ENCODE peak calls at places on chromosome 9, in four cellular contexts. One of them, this sample, is unnamed.

GRCh38 chr9:37496020-37496419 is 10.3 kb downstream of the POLR1E start:
- DNase-seq in body of pancreas: no peak
- DNase-seq in heart right ventricle: no peak
- DNase-seq in mesenchymal stem cell: no peak
- DNase-seq in this sample: no peak

GRCh38 chr9:123607987-123608565 is 252.1 kb downstream of the CRB2 start:
- DNase-seq in mesenchymal stem cell: no peak
- DNase-seq in heart right ventricle: no peak
- DNase-seq in body of pancreas: no peak
- DNase-seq in this sample: no peak

GRCh38 chr9:26357803-26358339 is 534.7 kb downstream of the CAAP1 start:
- DNase-seq in body of pancreas: no peak
- DNase-seq in heart right ventricle: no peak
- DNase-seq in mesenchymal stem cell: no peak
- DNase-seq in this sample: no peak

GRCh38 chr9:92295827-92296258 is 2.3 kb upstream of the IARS1 start:
- DNase-seq in mesenchymal stem cell: peak; percentile 5
- DNase-seq in body of pancreas: no peak
- DNase-seq in heart right ventricle: no peak
- DNase-seq in this sample: no peak

GRCh38 chr9:120628207-120628924 is 48.4 kb upstream of the CDK5RAP2 start:
- DNase-seq in heart right ventricle: no peak
- DNase-seq in mesenchymal stem cell: no peak
- DNase-seq in body of pancreas: no peak
- DNase-seq in this sample: no peak

GRCh38 chr9:131608469-131609115 is 63.3 kb downstream of the PRRT1B start:
- DNase-seq in heart right ventricle: peak; percentile 59
- DNase-seq in body of pancreas: peak; percentile 80
- DNase-seq in mesenchymal stem cell: peak; percentile 86
- DNase-seq in this sample: no peak

GRCh38 chr9:137519553-137519952 is 30.6 kb downstream of the PNPLA7 start:
- DNase-seq in body of pancreas: no peak
- DNase-seq in heart right ventricle: no peak
- DNase-seq in mesenchymal stem cell: no peak
- DNase-seq in this sample: no peak

GRCh38 chr9:87567566-87567965 is 69.9 kb downstream of the DAPK1 start:
- DNase-seq in mesenchymal stem cell: no peak
- DNase-seq in heart right ventricle: no peak
- DNase-seq in body of pancreas: no peak
- DNase-seq in this sample: no peak

GRCh38 chr9:20570086-20570485 is 52.2 kb downstream of the MLLT3 start:
- DNase-seq in heart right ventricle: no peak
- DNase-seq in mesenchymal stem cell: peak; percentile 65
- DNase-seq in body of pancreas: no peak
- DNase-seq in this sample: no peak

GRCh38 chr9:118108971-118109370 is 404.8 kb downstream of the TLR4 start:
- DNase-seq in heart right ventricle: no peak
- DNase-seq in mesenchymal stem cell: no peak
- DNase-seq in body of pancreas: no peak
- DNase-seq in this sample: no peak

GRCh38 chr9:19788152-19788551 is 685 bp downstream of the SLC24A2 start:
- DNase-seq in heart right ventricle: no peak
- DNase-seq in mesenchymal stem cell: no peak
- DNase-seq in body of pancreas: no peak
- DNase-seq in this sample: no peak

GRCh38 chr9:126371007-126371870 is 44.6 kb downstream of the MVB12B start:
- DNase-seq in heart right ventricle: no peak
- DNase-seq in body of pancreas: no peak
- DNase-seq in mesenchymal stem cell: no peak
- DNase-seq in this sample: no peak

GRCh38 chr9:99660191-99660636 is 161.5 kb upstream of the NR4A3 start:
- DNase-seq in mesenchymal stem cell: no peak
- DNase-seq in body of pancreas: peak; percentile 34
- DNase-seq in heart right ventricle: no peak
- DNase-seq in this sample: no peak

GRCh38 chr9:103601287-103601686 is 492.8 kb upstream of the SMC2 start:
- DNase-seq in body of pancreas: no peak
- DNase-seq in heart right ventricle: no peak
- DNase-seq in mesenchymal stem cell: no peak
- DNase-seq in this sample: no peak

GRCh38 chr9:3012245-3012644 is 168.3 kb upstream of the PUM3 start:
- DNase-seq in heart right ventricle: no peak
- DNase-seq in mesenchymal stem cell: no peak
- DNase-seq in body of pancreas: no peak
- DNase-seq in this sample: no peak

GRCh38 chr9:107340920-107341632 is 58.0 kb downstream of the RAD23B start:
- DNase-seq in mesenchymal stem cell: peak; percentile 68
- DNase-seq in heart right ventricle: peak; percentile 80
- DNase-seq in body of pancreas: peak; percentile 81
- DNase-seq in this sample: peak; percentile 67

GRCh38 chr9:108477538-108478006 is 378.2 kb downstream of the ACTL7B start:
- DNase-seq in mesenchymal stem cell: peak; percentile 87
- DNase-seq in body of pancreas: no peak
- DNase-seq in heart right ventricle: no peak
- DNase-seq in this sample: no peak

GRCh38 chr9:127817881-127818434 is 15.3 kb downstream of the FPGS start:
- DNase-seq in heart right ventricle: no peak
- DNase-seq in body of pancreas: no peak
- DNase-seq in mesenchymal stem cell: no peak
- DNase-seq in this sample: no peak

GRCh38 chr9:85142461-85143401 is 473.2 kb downstream of the NTRK2 start:
- DNase-seq in mesenchymal stem cell: peak; percentile 7
- DNase-seq in body of pancreas: no peak
- DNase-seq in heart right ventricle: peak; percentile 15
- DNase-seq in this sample: peak; percentile 33

GRCh38 chr9:109108318-109108717 is 11.4 kb downstream of the TMEM245 start:
- DNase-seq in mesenchymal stem cell: peak; percentile 69
- DNase-seq in heart right ventricle: no peak
- DNase-seq in body of pancreas: no peak
- DNase-seq in this sample: no peak

GRCh38 chr9:129464972-129465833 is 155.7 kb downstream of the C9orf50 start:
- DNase-seq in heart right ventricle: peak; percentile 38
- DNase-seq in body of pancreas: no peak
- DNase-seq in mesenchymal stem cell: peak; percentile 41
- DNase-seq in this sample: no peak

GRCh38 chr9:76894198-76894597 is 11.7 kb downstream of the PRUNE2 start:
- DNase-seq in heart right ventricle: no peak
- DNase-seq in body of pancreas: no peak
- DNase-seq in mesenchymal stem cell: no peak
- DNase-seq in this sample: no peak

GRCh38 chr9:74562611-74563010 is 65.5 kb downstream of the RORB start:
- DNase-seq in heart right ventricle: no peak
- DNase-seq in body of pancreas: no peak
- DNase-seq in mesenchymal stem cell: no peak
- DNase-seq in this sample: no peak

GRCh38 chr9:37300620-37301368 is 121.7 kb upstream of the GRHPR start:
- DNase-seq in body of pancreas: no peak
- DNase-seq in heart right ventricle: no peak
- DNase-seq in mesenchymal stem cell: peak; percentile 53
- DNase-seq in this sample: no peak

GRCh38 chr9:92654481-92655301 is 15.2 kb downstream of the IPPK start:
- DNase-seq in heart right ventricle: no peak
- DNase-seq in body of pancreas: no peak
- DNase-seq in mesenchymal stem cell: no peak
- DNase-seq in this sample: no peak

GRCh38 chr9:88641471-88642240 is 106.7 kb downstream of the NXNL2 start:
- DNase-seq in body of pancreas: no peak
- DNase-seq in heart right ventricle: no peak
- DNase-seq in mesenchymal stem cell: no peak
- DNase-seq in this sample: no peak

GRCh38 chr9:81250606-81251005 is 438.7 kb downstream of the TLE1 start:
- DNase-seq in body of pancreas: no peak
- DNase-seq in mesenchymal stem cell: no peak
- DNase-seq in heart right ventricle: no peak
- DNase-seq in this sample: no peak

GRCh38 chr9:127945942-127946341 is 8.3 kb upstream of the DPM2 start:
- DNase-seq in mesenchymal stem cell: no peak
- DNase-seq in heart right ventricle: peak; percentile 7
- DNase-seq in body of pancreas: no peak
- DNase-seq in this sample: no peak

GRCh38 chr9:129133067-129133466 is 21.9 kb downstream of the PTPA start:
- DNase-seq in mesenchymal stem cell: no peak
- DNase-seq in body of pancreas: no peak
- DNase-seq in heart right ventricle: no peak
- DNase-seq in this sample: no peak

GRCh38 chr9:130295945-130296782 is 30.6 kb downstream of the HMCN2 start:
- DNase-seq in mesenchymal stem cell: no peak
- DNase-seq in heart right ventricle: no peak
- DNase-seq in body of pancreas: no peak
- DNase-seq in this sample: no peak

GRCh38 chr9:109171926-109172325 is 4.9 kb upstream of the FRRS1L start:
- DNase-seq in body of pancreas: no peak
- DNase-seq in mesenchymal stem cell: no peak
- DNase-seq in heart right ventricle: no peak
- DNase-seq in this sample: no peak

GRCh38 chr9:86096382-86096781 is 3.0 kb downstream of the GOLM1 start:
- DNase-seq in body of pancreas: no peak
- DNase-seq in heart right ventricle: no peak
- DNase-seq in mesenchymal stem cell: peak; percentile 81
- DNase-seq in this sample: no peak

GRCh38 chr9:68577778-68578591 is 37.3 kb upstream of the TMEM252 start:
- DNase-seq in heart right ventricle: no peak
- DNase-seq in mesenchymal stem cell: no peak
- DNase-seq in body of pancreas: no peak
- DNase-seq in this sample: no peak

GRCh38 chr9:74974558-74974957 is 21.8 kb upstream of the C9orf40 start:
- DNase-seq in body of pancreas: no peak
- DNase-seq in heart right ventricle: no peak
- DNase-seq in mesenchymal stem cell: no peak
- DNase-seq in this sample: no peak

GRCh38 chr9:95167998-95168397 is 149.5 kb downstream of the FANCC start:
- DNase-seq in mesenchymal stem cell: peak; percentile 97
- DNase-seq in body of pancreas: peak; percentile 74
- DNase-seq in heart right ventricle: no peak
- DNase-seq in this sample: peak; percentile 89

GRCh38 chr9:126578029-126578428 is 35.7 kb upstream of the LMX1B start:
- DNase-seq in body of pancreas: no peak
- DNase-seq in mesenchymal stem cell: no peak
- DNase-seq in heart right ventricle: no peak
- DNase-seq in this sample: no peak

DNA sequence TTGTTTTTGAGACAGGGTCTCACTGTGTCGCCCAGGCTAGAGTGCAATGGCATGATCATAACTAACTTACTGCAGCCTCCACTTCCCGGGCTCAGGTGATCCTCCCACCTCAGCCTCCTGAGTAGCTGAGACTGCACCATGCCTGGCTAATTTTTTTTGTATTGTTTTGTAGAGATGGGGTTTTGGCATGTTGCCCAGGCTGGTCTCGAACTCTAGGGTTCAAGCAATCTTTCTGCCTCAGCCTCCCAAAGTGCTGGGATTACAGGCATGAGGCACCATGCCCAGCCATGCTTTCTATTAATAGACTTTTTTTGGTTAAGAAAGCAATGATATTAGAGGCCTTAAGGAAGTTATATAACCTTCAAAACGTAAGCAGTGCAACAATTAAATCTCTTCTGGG is 23.3 kb downstream of the CLTA start:
- DNase-seq in mesenchymal stem cell: no peak
- DNase-seq in heart right ventricle: no peak
- DNase-seq in body of pancreas: no peak
- DNase-seq in this sample: no peak
- H3K27ac ChIP-seq in mesenchymal stem cell: no peak overlapping the region
- H3K27ac ChIP-seq in heart right ventricle: peak overlapping the region; percentile 87
- H3K27ac ChIP-seq in body of pancreas: no peak overlapping the region
- H3K27ac ChIP-seq in this sample: no peak overlapping the region

GRCh38 chr9:136375096-136375495 is 1.6 kb upstream of the CARD9 start:
- DNase-seq in mesenchymal stem cell: no peak
- DNase-seq in body of pancreas: no peak
- DNase-seq in heart right ventricle: no peak
- DNase-seq in this sample: no peak

GRCh38 chr9:136372561-136373299 is 739 bp downstream of the CARD9 start:
- DNase-seq in body of pancreas: peak; percentile 82
- DNase-seq in mesenchymal stem cell: peak; percentile 83
- DNase-seq in heart right ventricle: peak; percentile 65
- DNase-seq in this sample: no peak

GRCh38 chr9:136373300-136374182 is at the start of gene CARD9:
- DNase-seq in body of pancreas: peak; percentile 60
- DNase-seq in heart right ventricle: no peak
- DNase-seq in mesenchymal stem cell: no peak
- DNase-seq in this sample: no peak

GRCh38 chr9:136372006-136372405 is 1.5 kb downstream of the CARD9 start:
- DNase-seq in mesenchymal stem cell: no peak
- DNase-seq in heart right ventricle: no peak
- DNase-seq in body of pancreas: no peak
- DNase-seq in this sample: no peak

GRCh38 chr9:136374183-136374575 is 710 bp upstream of the CARD9 start:
- DNase-seq in body of pancreas: no peak
- DNase-seq in heart right ventricle: no peak
- DNase-seq in mesenchymal stem cell: no peak
- DNase-seq in this sample: no peak
- H3K27ac ChIP-seq in body of pancreas: no peak overlapping the region
- H3K27ac ChIP-seq in heart right ventricle: no peak overlapping the region
- H3K27ac ChIP-seq in mesenchymal stem cell: no peak overlapping the region
- H3K27ac ChIP-seq in this sample: no peak overlapping the region

GRCh38 chr9:121991305-121991661 is 101.8 kb downstream of the TTLL11 start:
- DNase-seq in body of pancreas: no peak
- DNase-seq in heart right ventricle: no peak
- DNase-seq in mesenchymal stem cell: no peak
- DNase-seq in this sample: no peak
- H3K27ac ChIP-seq in body of pancreas: no peak overlapping the region
- H3K27ac ChIP-seq in heart right ventricle: peak overlapping the region; percentile 29
- H3K27ac ChIP-seq in mesenchymal stem cell: no peak overlapping the region
- H3K27ac ChIP-seq in this sample: no peak overlapping the region

DNA sequence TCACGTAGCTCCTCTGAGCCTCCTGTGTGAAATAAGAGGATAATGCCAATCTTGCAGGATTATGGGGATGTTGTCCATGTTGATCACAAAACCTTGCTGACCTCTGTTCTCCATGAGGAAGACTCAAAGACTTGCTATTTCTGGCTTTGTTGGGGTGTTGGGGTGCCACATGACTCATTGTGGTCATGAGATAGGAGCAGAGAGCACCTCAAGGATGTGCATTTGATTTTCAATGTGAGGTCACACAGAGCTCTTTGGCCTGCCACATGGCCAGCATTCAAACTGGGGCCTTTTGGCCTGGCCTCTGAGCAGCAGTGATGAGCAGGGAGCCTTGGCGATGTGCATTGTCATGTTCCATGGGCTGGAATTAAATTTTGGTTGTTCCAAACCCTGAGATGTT is 380.3 kb downstream of the GADD45G start:
- DNase-seq in heart right ventricle: no peak
- DNase-seq in mesenchymal stem cell: no peak
- DNase-seq in body of pancreas: no peak
- DNase-seq in this sample: no peak
- H3K27ac ChIP-seq in heart right ventricle: no peak overlapping the region
- H3K27ac ChIP-seq in mesenchymal stem cell: no peak overlapping the region
- H3K27ac ChIP-seq in body of pancreas: no peak overlapping the region
- H3K27ac ChIP-seq in this sample: no peak overlapping the region

GRCh38 chr9:97313746-97314145 is 6.3 kb downstream of the CCDC180 start:
- DNase-seq in body of pancreas: no peak
- DNase-seq in heart right ventricle: no peak
- DNase-seq in mesenchymal stem cell: no peak
- DNase-seq in this sample: no peak
- H3K27ac ChIP-seq in body of pancreas: no peak overlapping the region
- H3K27ac ChIP-seq in heart right ventricle: no peak overlapping the region
- H3K27ac ChIP-seq in mesenchymal stem cell: no peak overlapping the region
- H3K27ac ChIP-seq in this sample: no peak overlapping the region

This sample was measured in A673.